ENCODE peak calls at places on chromosomes 12 and 14, in nine cellular contexts. R is MCF 10A; J is MM.1S; U is stimulated activated CD4-positive, alpha-beta T cell treated with anti-CD3 and anti-CD28 coated beads, Interleukin-1b, Interleukin-23, amount 100 ng/mL, for 4 hours; A is fibroblast of pulmonary artery; P is cardiac fibroblast; K is mesenteric fat pad; T is kidney tubule cell; X is upper lobe of right lung. B is an unnamed sample.

GRCh38 chr12:49961111-49961922 is at the start of gene AQP5:
- DNase-seq in J (no peak), K (no peak), A (no peak), R (no peak), U (no peak), T (no peak), X (no peak), P (no peak), B (no peak)

GRCh38 chr12:76085159-76085868 is 829 bp upstream of the NAP1L1 start:
- DNase-seq in A (peak; percentile 49), R (no peak), J (peak; percentile 19), P (peak; percentile 51), K (no peak), T (peak; percentile 75), U (peak; percentile 27), X (no peak), B (no peak)

GRCh38 chr14:104134061-104134965 is 4.1 kb upstream of the KIF26A start:
- DNase-seq in J (no peak), R (no peak), T (no peak), X (peak; percentile 59), A (no peak), U (no peak), P (no peak), K (peak; percentile 74), B (no peak)

GRCh38 chr14:70190156-70190555 is 1.4 kb upstream of the SLC8A3 start:
- DNase-seq in X (no peak), T (no peak), A (no peak), P (no peak), K (no peak), R (no peak), J (no peak), U (no peak), B (no peak)

GRCh38 chr14:75499084-75499875 is 23.0 kb upstream of the BATF start:
- DNase-seq in J (no peak), X (no peak), P (no peak), A (no peak), R (no peak), U (no peak), T (no peak), K (peak; percentile 20), B (no peak)

GRCh38 chr12:52321433-52321832 is 235 bp upstream of the KRT83 start:
- DNase-seq in K (peak; percentile 53), T (no peak), R (no peak), U (no peak), P (no peak), X (peak; percentile 26), A (no peak), J (no peak), B (no peak)

GRCh38 chr12:116104167-116104750 is 173.2 kb downstream of the MED13L start:
- DNase-seq in X (no peak), T (no peak), U (no peak), K (no peak), A (no peak), R (no peak), J (no peak), P (no peak), B (no peak)

GRCh38 chr12:81572411-81572810 is 186.7 kb downstream of the PPFIA2 start:
- DNase-seq in K (no peak), P (no peak), U (no peak), X (no peak), T (no peak), J (no peak), R (no peak), A (no peak), B (no peak)

GRCh38 chr14:33515441-33515840 is 435.4 kb downstream of the EGLN3 start:
- DNase-seq in R (no peak), A (no peak), U (no peak), P (peak; percentile 13), J (no peak), T (no peak), X (no peak), K (no peak), B (no peak)

GRCh38 chr12:56206373-56207166 is 15.2 kb downstream of the RNF41 start:
- DNase-seq in X (no peak), K (no peak), J (peak; percentile 46), R (peak; percentile 54), T (peak; percentile 50), P (peak; percentile 65), A (peak; percentile 71), U (no peak), B (peak; percentile 67)

GRCh38 chr12:92556622-92557421 is 146.0 kb upstream of the PLEKHG7 start:
- DNase-seq in J (no peak), P (no peak), K (no peak), T (no peak), U (no peak), R (no peak), A (no peak), X (no peak), B (no peak)

GRCh38 chr12:110501378-110501721 is 561 bp downstream of the VPS29 start:
- DNase-seq in K (no peak), A (peak; percentile 36), R (peak; percentile 80), U (no peak), P (peak; percentile 38), T (peak; percentile 78), J (peak; percentile 10), X (no peak), B (peak; percentile 9)

GRCh38 chr12:55816876-55817351 is 610 bp downstream of the SARNP start:
- DNase-seq in P (peak; percentile 40), A (peak; percentile 42), T (peak; percentile 26), R (no peak), K (no peak), J (no peak), X (no peak), U (no peak), B (no peak)

GRCh38 chr12:93767524-93767863 is 90.3 kb downstream of the CRADD start:
- DNase-seq in X (no peak), U (no peak), R (no peak), P (no peak), K (no peak), A (no peak), J (peak; percentile 11), T (no peak), B (no peak)

GRCh38 chr14:76827696-76828301 is 1.6 kb downstream of the LRRC74A start:
- DNase-seq in A (peak; percentile 41), T (no peak), P (peak; percentile 51), X (no peak), U (no peak), K (no peak), J (no peak), R (no peak), B (no peak)

GRCh38 chr12:65728913-65729793 is 95.1 kb upstream of the HMGA2 start:
- DNase-seq in T (peak; percentile 37), R (no peak), K (no peak), P (peak; percentile 16), X (no peak), J (no peak), A (no peak), U (no peak), B (no peak)